ENCODE peak calls at places on chromosome 11, in seven cellular contexts. A, V, K, Y, O, M and P are unnamed samples.

GRCh38 chr11:72238040-72238450 is 5.9 kb downstream of the PHOX2A start:
- DNase-seq in A (peak; percentile 83), V (peak; percentile 79), K (peak; percentile 61), Y (peak; percentile 70), O (peak; percentile 77), M (peak; percentile 73), P (peak; percentile 92)

GRCh38 chr11:70934999-70935768 is 317.2 kb downstream of the SHANK2 start:
- DNase-seq in A (no peak), V (no peak), K (no peak), Y (peak; percentile 3), O (no peak), M (no peak), P (no peak)

GRCh38 chr11:46051102-46051501 is 70.2 kb downstream of the PHF21A start:
- DNase-seq in A (no peak), V (no peak), K (no peak), Y (no peak), O (no peak), M (no peak), P (no peak)

GRCh38 chr11:97607301-97608000 is 1217.6 kb downstream of the JRKL start:
- DNase-seq in A (no peak), V (no peak), K (no peak), Y (peak; percentile 70), O (no peak), M (peak; percentile 13), P (no peak)

GRCh38 chr11:61701298-61701993 is 21.3 kb downstream of the DAGLA start:
- DNase-seq in A (peak; percentile 56), V (peak; percentile 28), K (no peak), Y (no peak), O (peak; percentile 67), M (peak; percentile 73), P (peak; percentile 87)

GRCh38 chr11:111459506-111460270 is 52.5 kb downstream of the BTG4 start:
- DNase-seq in A (no peak), V (no peak), K (no peak), Y (no peak), O (no peak), M (no peak), P (no peak)

GRCh38 chr11:65291613-65292012 is 23.1 kb upstream of the CDC42EP2 start:
- DNase-seq in A (no peak), V (peak; percentile 45), K (no peak), Y (peak; percentile 83), O (no peak), M (no peak), P (no peak)

GRCh38 chr11:27085605-27086004 is 45.0 kb downstream of the BBOX1 start:
- DNase-seq in A (no peak), V (no peak), K (no peak), Y (peak; percentile 28), O (no peak), M (no peak), P (no peak)

GRCh38 chr11:2994336-2994730 is 2.2 kb upstream of the NAP1L4 start:
- DNase-seq in A (no peak), V (no peak), K (no peak), Y (no peak), O (no peak), M (no peak), P (no peak)

GRCh38 chr11:75508051-75508561 is 17.6 kb downstream of the GDPD5 start:
- DNase-seq in A (no peak), V (no peak), K (no peak), Y (no peak), O (no peak), M (peak; percentile 8), P (no peak)

GRCh38 chr11:64622681-64623080 is 31.7 kb downstream of the SLC22A12 start:
- DNase-seq in A (no peak), V (no peak), K (no peak), Y (no peak), O (no peak), M (no peak), P (no peak)

GRCh38 chr11:75198278-75198948 is 42.2 kb upstream of the TPBGL start:
- DNase-seq in A (no peak), V (no peak), K (no peak), Y (no peak), O (no peak), M (no peak), P (no peak)

GRCh38 chr11:111301004-111301839 is 2.9 kb downstream of the POU2AF3 start:
- DNase-seq in A (no peak), V (no peak), K (no peak), Y (no peak), O (no peak), M (no peak), P (no peak)

GRCh38 chr11:40125054-40125453 is 1334.4 kb downstream of the LRRC4C start:
- DNase-seq in A (no peak), V (no peak), K (no peak), Y (no peak), O (no peak), M (peak; percentile 42), P (no peak)

GRCh38 chr11:13883042-13883441 is 79.5 kb upstream of the SPON1 start:
- DNase-seq in A (no peak), V (no peak), K (no peak), Y (no peak), O (no peak), M (no peak), P (no peak)

GRCh38 chr11:60172011-60172410 is 10.9 kb downstream of the MS4A6A start:
- DNase-seq in A (no peak), V (no peak), K (no peak), Y (no peak), O (no peak), M (no peak), P (no peak)

GRCh38 chr11:123407124-123407995 is 22.7 kb upstream of the GRAMD1B start:
- DNase-seq in A (no peak), V (peak; percentile 74), K (peak; percentile 61), Y (peak; percentile 80), O (peak; percentile 35), M (no peak), P (peak; percentile 33)

GRCh38 chr11:120181446-120181992 is 29.3 kb upstream of the OAF start:
- DNase-seq in A (no peak), V (no peak), K (no peak), Y (no peak), O (no peak), M (no peak), P (no peak)

GRCh38 chr11:19368726-19369364 is 128.1 kb upstream of the E2F8 start:
- DNase-seq in A (no peak), V (peak; percentile 40), K (no peak), Y (peak; percentile 83), O (no peak), M (no peak), P (no peak)

GRCh38 chr11:115659061-115659963 is 155.1 kb upstream of the CADM1 start:
- DNase-seq in A (peak; percentile 57), V (no peak), K (no peak), Y (no peak), O (no peak), M (no peak), P (no peak)

GRCh38 chr11:82810326-82810725 is 76.7 kb upstream of the FAM181B start:
- DNase-seq in A (no peak), V (no peak), K (no peak), Y (no peak), O (no peak), M (no peak), P (no peak)

GRCh38 chr11:129852125-129852740 is 36.6 kb downstream of the TMEM45B start:
- DNase-seq in A (no peak), V (no peak), K (no peak), Y (no peak), O (no peak), M (no peak), P (no peak)

GRCh38 chr11:8717876-8718753 is 35.5 kb downstream of the RPL27A start:
- DNase-seq in A (no peak), V (peak; percentile 84), K (no peak), Y (peak; percentile 94), O (no peak), M (no peak), P (no peak)

GRCh38 chr11:70569996-70570692 is 171.8 kb downstream of the CTTN start:
- DNase-seq in A (peak; percentile 10), V (no peak), K (no peak), Y (no peak), O (no peak), M (no peak), P (no peak)

GRCh38 chr11:119093951-119094815 is 7.5 kb downstream of the DPAGT1 start:
- DNase-seq in A (peak; percentile 50), V (peak; percentile 56), K (peak; percentile 49), Y (peak; percentile 58), O (peak; percentile 65), M (peak; percentile 11), P (no peak)

GRCh38 chr11:15830730-15831443 is 525.5 kb downstream of the SOX6 start:
- DNase-seq in A (no peak), V (peak; percentile 51), K (no peak), Y (no peak), O (no peak), M (no peak), P (no peak)

GRCh38 chr11:129223260-129223659 is 31.1 kb upstream of the ARHGAP32 start:
- DNase-seq in A (no peak), V (no peak), K (no peak), Y (peak; percentile 21), O (no peak), M (no peak), P (no peak)

GRCh38 chr11:121889931-121890330 is 226.1 kb downstream of the BLID start:
- DNase-seq in A (no peak), V (peak; percentile 16), K (no peak), Y (peak; percentile 46), O (no peak), M (no peak), P (no peak)